ENCODE peak calls at places on chromosomes 3 and 15, in six cellular contexts. Q is neuronal stem cell, L is endothelial cell of umbilical vein, K is mesendoderm, X is GM23248, E is mammary epithelial cell. V is an unnamed sample. For H3K27me3, the result is how much of the 10 kb centered on the place peaks cover.

GRCh38 chr3:196757876-196758739 is 18.5 kb downstream of the PAK2 start:
- DNase-seq in L (peak), Q (no peak), K (no peak), E (peak), X (peak), V (no peak)

GRCh38 chr15:98728811-98729160 is 80.4 kb downstream of the IGF1R start:
- DNase-seq in L (no peak), X (peak), Q (no peak), E (no peak), K (no peak), V (no peak)

GRCh38 chr3:177144922-177145321 is 52.4 kb downstream of the TBL1XR1 start:
- DNase-seq in K (no peak), Q (no peak), E (peak), L (no peak), X (no peak), V (no peak)

GRCh38 chr15:86445750-86446149 is 366.1 kb downstream of the AGBL1 start:
- DNase-seq in X (no peak), L (no peak), K (no peak), Q (no peak), E (no peak), V (no peak)

GRCh38 chr15:87597346-87598052 is 659.0 kb downstream of the NTRK3 start:
- DNase-seq in K (peak), Q (no peak), L (no peak), E (no peak), X (no peak), V (no peak)

GRCh38 chr3:50651445-50651844 is 23.3 kb upstream of the DOCK3 start:
- DNase-seq in E (no peak), L (no peak), K (no peak), Q (no peak), X (no peak), V (no peak)

GRCh38 chr3:85652322-85652721 is 693.5 kb downstream of the CADM2 start:
- DNase-seq in L (no peak), Q (no peak), E (no peak), K (no peak), X (no peak), V (no peak)

GRCh38 chr3:181886676-181887075 is 175.0 kb downstream of the SOX2 start:
- DNase-seq in Q (no peak), X (no peak), K (no peak), E (peak), L (no peak), V (no peak)

GRCh38 chr3:149026718-149027117 is 35.4 kb downstream of the GYG1 start:
- DNase-seq in Q (no peak), K (peak), L (no peak), E (no peak), X (no peak), V (no peak)

DNA sequence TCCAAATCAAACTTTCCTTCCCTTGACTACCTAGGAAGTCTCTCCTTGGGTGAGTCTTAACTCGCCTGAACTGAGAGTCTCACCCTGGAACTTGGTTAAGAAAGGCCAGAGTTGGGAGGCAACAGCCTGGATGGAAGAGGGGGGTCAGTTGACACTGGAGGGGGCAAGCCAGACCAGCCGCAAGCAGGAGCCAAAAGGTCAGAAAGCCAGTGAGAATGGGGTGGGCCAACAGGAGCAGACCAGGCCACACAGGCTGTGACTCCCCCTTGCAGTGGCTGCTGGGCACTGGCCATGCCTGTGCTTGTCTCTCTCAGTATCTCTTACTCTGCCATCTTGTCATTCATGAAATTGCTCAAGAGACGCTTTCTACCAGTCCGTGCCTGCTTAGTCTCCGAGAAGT is 32.9 kb downstream of the CRTC3 start:
- DNase-seq in E (no peak), K (no peak), Q (no peak), X (no peak), L (no peak), V (no peak)
- H3K4me3 ChIP-seq in E (no peak), K (no peak), Q (no peak), X (no peak), L (no peak), V (no peak)

DNA sequence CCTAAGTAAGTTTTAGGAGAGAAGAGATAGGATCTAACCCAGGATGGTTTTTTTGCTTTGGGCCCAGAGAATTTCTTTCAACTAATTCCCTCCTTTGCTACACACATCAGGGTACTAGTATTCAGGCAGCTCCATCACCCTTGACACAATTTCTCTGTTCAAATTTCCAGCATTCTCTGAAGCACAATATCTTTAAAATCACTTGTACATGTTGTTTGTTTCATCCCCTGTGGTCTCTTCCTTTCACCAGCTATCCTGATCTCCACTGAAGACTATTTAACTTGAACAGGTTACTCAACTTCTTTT is 32.4 kb upstream of the FNDC3B start:
- DNase-seq in E (no peak), X (no peak), Q (no peak), K (no peak), L (no peak), V (no peak)
- H3K27me3 ChIP-seq in E (under half), X (under half), Q (under half), K (under half), L (under half), V (under half)

DNA sequence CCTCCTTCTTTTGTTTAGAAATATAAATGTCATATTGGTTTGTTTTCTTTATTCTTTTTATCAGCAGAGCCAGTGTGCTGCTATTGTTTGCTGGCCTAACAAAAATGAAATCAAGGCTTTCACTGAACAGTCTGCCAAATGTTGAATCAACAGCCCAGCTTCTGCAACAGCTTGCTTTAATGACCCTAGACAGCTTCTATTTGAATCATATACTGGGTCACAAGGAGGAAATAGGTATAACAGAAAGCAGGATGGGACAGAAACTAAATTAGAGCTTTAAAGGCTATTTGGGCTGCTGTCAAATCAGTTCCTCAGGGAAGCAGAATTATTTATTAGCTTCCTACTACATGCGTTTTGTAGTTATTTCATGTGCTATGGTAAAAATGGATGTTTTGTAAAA is 12.1 kb upstream of the DNAJC13 start:
- DNase-seq in K (no peak), L (peak), Q (no peak), E (no peak), X (peak), V (no peak)
- H3K4me3 ChIP-seq in K (no peak), L (no peak), Q (no peak), E (no peak), X (no peak), V (no peak)

GRCh38 chr3:33115024-33115768 is 1.4 kb downstream of the CRTAP start:
- DNase-seq in X (peak), E (peak), L (peak), K (peak), Q (peak), V (peak)
- H3K27me3 ChIP-seq in X (under half), E (under half), L (under half), K (under half), Q (under half), V (under half)